ENCODE peak calls at places on chromosomes 11 and 22, in nine cellular contexts. One of them, this sample, is unnamed.

GRCh38 chr11:128714881-128715280 is 21.0 kb downstream of the FLI1 start:
- DNase-seq in ovary: no peak
- DNase-seq in mesendoderm: no peak
- DNase-seq in PC-3: peak; percentile 66
- DNase-seq in osteoblast: peak; percentile 66
- DNase-seq in colonic mucosa: no peak
- DNase-seq in CD4-positive, alpha-beta T cell: no peak
- DNase-seq in spleen: no peak
- DNase-seq in CD8-positive, alpha-beta memory T cell: no peak
- DNase-seq in this sample: no peak

GRCh38 chr11:84384637-84385227 is 1098.6 kb upstream of the CCDC90B start:
- DNase-seq in ovary: peak; percentile 33
- DNase-seq in mesendoderm: peak; percentile 64
- DNase-seq in PC-3: peak; percentile 73
- DNase-seq in osteoblast: no peak
- DNase-seq in colonic mucosa: peak; percentile 32
- DNase-seq in CD4-positive, alpha-beta T cell: no peak
- DNase-seq in spleen: no peak
- DNase-seq in CD8-positive, alpha-beta memory T cell: no peak
- DNase-seq in this sample: peak; percentile 33

GRCh38 chr11:72930011-72930410 is 115.8 kb downstream of the ATG16L2 start:
- DNase-seq in ovary: no peak
- DNase-seq in mesendoderm: peak; percentile 48
- DNase-seq in PC-3: peak; percentile 37
- DNase-seq in osteoblast: no peak
- DNase-seq in colonic mucosa: no peak
- DNase-seq in CD4-positive, alpha-beta T cell: no peak
- DNase-seq in spleen: no peak
- DNase-seq in CD8-positive, alpha-beta memory T cell: no peak
- DNase-seq in this sample: no peak

GRCh38 chr11:116073854-116074837 is 569.9 kb upstream of the CADM1 start:
- DNase-seq in ovary: no peak
- DNase-seq in mesendoderm: peak; percentile 87
- DNase-seq in PC-3: no peak
- DNase-seq in osteoblast: no peak
- DNase-seq in colonic mucosa: no peak
- DNase-seq in CD4-positive, alpha-beta T cell: no peak
- DNase-seq in spleen: no peak
- DNase-seq in CD8-positive, alpha-beta memory T cell: no peak
- DNase-seq in this sample: no peak

GRCh38 chr11:88569342-88569741 is 231.8 kb upstream of the CTSC start:
- DNase-seq in ovary: no peak
- DNase-seq in mesendoderm: no peak
- DNase-seq in PC-3: peak; percentile 19
- DNase-seq in osteoblast: no peak
- DNase-seq in colonic mucosa: no peak
- DNase-seq in CD4-positive, alpha-beta T cell: no peak
- DNase-seq in spleen: no peak
- DNase-seq in CD8-positive, alpha-beta memory T cell: no peak
- DNase-seq in this sample: no peak

GRCh38 chr11:127601578-127601977 is 601.0 kb upstream of the KIRREL3 start:
- DNase-seq in ovary: no peak
- DNase-seq in mesendoderm: no peak
- DNase-seq in PC-3: no peak
- DNase-seq in osteoblast: no peak
- DNase-seq in colonic mucosa: no peak
- DNase-seq in CD4-positive, alpha-beta T cell: no peak
- DNase-seq in spleen: no peak
- DNase-seq in CD8-positive, alpha-beta memory T cell: no peak
- DNase-seq in this sample: no peak

GRCh38 chr11:73398721-73399120 is 22.5 kb downstream of the RELT start:
- DNase-seq in ovary: peak; percentile 13
- DNase-seq in mesendoderm: no peak
- DNase-seq in PC-3: no peak
- DNase-seq in osteoblast: no peak
- DNase-seq in colonic mucosa: no peak
- DNase-seq in CD4-positive, alpha-beta T cell: no peak
- DNase-seq in spleen: no peak
- DNase-seq in CD8-positive, alpha-beta memory T cell: no peak
- DNase-seq in this sample: no peak

GRCh38 chr11:12259956-12260355 is 117.4 kb upstream of the PARVA start:
- DNase-seq in ovary: no peak
- DNase-seq in mesendoderm: peak; percentile 92
- DNase-seq in PC-3: no peak
- DNase-seq in osteoblast: peak; percentile 4
- DNase-seq in colonic mucosa: no peak
- DNase-seq in CD4-positive, alpha-beta T cell: no peak
- DNase-seq in spleen: no peak
- DNase-seq in CD8-positive, alpha-beta memory T cell: no peak
- DNase-seq in this sample: no peak

GRCh38 chr11:128908391-128909246 is 17.5 kb downstream of the KCNJ5 start:
- DNase-seq in ovary: peak; percentile 68
- DNase-seq in mesendoderm: no peak
- DNase-seq in PC-3: peak; percentile 71
- DNase-seq in osteoblast: peak; percentile 94
- DNase-seq in colonic mucosa: peak; percentile 70
- DNase-seq in CD4-positive, alpha-beta T cell: no peak
- DNase-seq in spleen: no peak
- DNase-seq in CD8-positive, alpha-beta memory T cell: no peak
- DNase-seq in this sample: peak; percentile 57

GRCh38 chr11:17613428-17613962 is 66.4 kb downstream of the OTOG start:
- DNase-seq in ovary: no peak
- DNase-seq in mesendoderm: no peak
- DNase-seq in PC-3: no peak
- DNase-seq in osteoblast: no peak
- DNase-seq in colonic mucosa: no peak
- DNase-seq in CD4-positive, alpha-beta T cell: no peak
- DNase-seq in spleen: no peak
- DNase-seq in CD8-positive, alpha-beta memory T cell: no peak
- DNase-seq in this sample: no peak

GRCh38 chr11:362642-363442 is 6.5 kb upstream of the B4GALNT4 start:
- DNase-seq in ovary: no peak
- DNase-seq in mesendoderm: no peak
- DNase-seq in PC-3: no peak
- DNase-seq in osteoblast: peak; percentile 80
- DNase-seq in colonic mucosa: no peak
- DNase-seq in CD4-positive, alpha-beta T cell: no peak
- DNase-seq in spleen: peak; percentile 70
- DNase-seq in CD8-positive, alpha-beta memory T cell: no peak
- DNase-seq in this sample: no peak

GRCh38 chr11:119185916-119186634 is 800 bp downstream of the NHERF4 start:
- DNase-seq in ovary: no peak
- DNase-seq in mesendoderm: no peak
- DNase-seq in PC-3: no peak
- DNase-seq in osteoblast: peak; percentile 73
- DNase-seq in colonic mucosa: peak; percentile 36
- DNase-seq in CD4-positive, alpha-beta T cell: no peak
- DNase-seq in spleen: no peak
- DNase-seq in CD8-positive, alpha-beta memory T cell: no peak
- DNase-seq in this sample: no peak

DNA sequence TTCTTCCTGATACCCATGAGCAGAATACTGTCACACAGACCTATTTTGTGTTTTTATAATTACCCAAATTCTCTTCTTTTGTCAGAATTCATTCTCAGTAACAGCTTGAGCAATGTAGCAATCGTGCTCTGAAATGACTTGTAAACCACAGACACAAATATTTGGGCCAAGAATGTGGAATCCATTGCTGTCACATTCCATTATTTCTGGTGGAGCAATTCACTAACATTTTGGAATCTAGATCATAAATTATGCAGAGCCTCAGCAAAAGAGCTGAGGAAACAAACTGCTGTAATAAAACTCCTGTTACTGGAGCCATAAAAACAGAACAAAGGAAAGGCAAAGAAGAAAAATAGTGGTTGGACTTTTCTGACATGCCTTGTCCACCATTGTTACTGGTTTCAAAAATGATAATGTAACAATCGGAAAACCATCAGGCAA is 223.3 kb upstream of the PITPNB start:
- DNase-seq in ovary: no peak
- DNase-seq in mesendoderm: peak; percentile 51
- DNase-seq in PC-3: peak; percentile 12
- DNase-seq in osteoblast: peak; percentile 42
- DNase-seq in colonic mucosa: no peak
- DNase-seq in CD4-positive, alpha-beta T cell: no peak
- DNase-seq in spleen: no peak
- DNase-seq in CD8-positive, alpha-beta memory T cell: no peak
- DNase-seq in this sample: no peak
- H3K27ac ChIP-seq in ovary: no peak overlapping the region
- H3K27ac ChIP-seq in mesendoderm: no peak overlapping the region
- H3K27ac ChIP-seq in PC-3: no peak overlapping the region
- H3K27ac ChIP-seq in osteoblast: peak overlapping the region; percentile 93
- H3K27ac ChIP-seq in colonic mucosa: no peak overlapping the region
- H3K27ac ChIP-seq in CD4-positive, alpha-beta T cell: no peak overlapping the region
- H3K27ac ChIP-seq in spleen: no peak overlapping the region
- H3K27ac ChIP-seq in CD8-positive, alpha-beta memory T cell: no peak overlapping the region
- H3K27ac ChIP-seq in this sample: no peak overlapping the region

GRCh38 chr11:64362339-64362738 is 3.4 kb downstream of the RPS6KA4 start:
- DNase-seq in ovary: no peak
- DNase-seq in mesendoderm: no peak
- DNase-seq in PC-3: no peak
- DNase-seq in osteoblast: no peak
- DNase-seq in colonic mucosa: no peak
- DNase-seq in CD4-positive, alpha-beta T cell: no peak
- DNase-seq in spleen: no peak
- DNase-seq in CD8-positive, alpha-beta memory T cell: no peak
- DNase-seq in this sample: no peak

GRCh38 chr11:64366751-64367150 is 7.8 kb downstream of the RPS6KA4 start:
- DNase-seq in ovary: no peak
- DNase-seq in mesendoderm: no peak
- DNase-seq in PC-3: peak; percentile 83
- DNase-seq in osteoblast: peak; percentile 90
- DNase-seq in colonic mucosa: no peak
- DNase-seq in CD4-positive, alpha-beta T cell: no peak
- DNase-seq in spleen: no peak
- DNase-seq in CD8-positive, alpha-beta memory T cell: no peak
- DNase-seq in this sample: no peak

GRCh38 chr11:64364435-64364834 is 5.5 kb downstream of the RPS6KA4 start:
- DNase-seq in ovary: no peak
- DNase-seq in mesendoderm: no peak
- DNase-seq in PC-3: no peak
- DNase-seq in osteoblast: peak; percentile 27
- DNase-seq in colonic mucosa: no peak
- DNase-seq in CD4-positive, alpha-beta T cell: no peak
- DNase-seq in spleen: no peak
- DNase-seq in CD8-positive, alpha-beta memory T cell: no peak
- DNase-seq in this sample: no peak

GRCh38 chr11:64367931-64368672 is 9.1 kb downstream of the RPS6KA4 start:
- DNase-seq in ovary: no peak
- DNase-seq in mesendoderm: no peak
- DNase-seq in PC-3: no peak
- DNase-seq in osteoblast: peak; percentile 44
- DNase-seq in colonic mucosa: no peak
- DNase-seq in CD4-positive, alpha-beta T cell: no peak
- DNase-seq in spleen: no peak
- DNase-seq in CD8-positive, alpha-beta memory T cell: no peak
- DNase-seq in this sample: no peak

DNA sequence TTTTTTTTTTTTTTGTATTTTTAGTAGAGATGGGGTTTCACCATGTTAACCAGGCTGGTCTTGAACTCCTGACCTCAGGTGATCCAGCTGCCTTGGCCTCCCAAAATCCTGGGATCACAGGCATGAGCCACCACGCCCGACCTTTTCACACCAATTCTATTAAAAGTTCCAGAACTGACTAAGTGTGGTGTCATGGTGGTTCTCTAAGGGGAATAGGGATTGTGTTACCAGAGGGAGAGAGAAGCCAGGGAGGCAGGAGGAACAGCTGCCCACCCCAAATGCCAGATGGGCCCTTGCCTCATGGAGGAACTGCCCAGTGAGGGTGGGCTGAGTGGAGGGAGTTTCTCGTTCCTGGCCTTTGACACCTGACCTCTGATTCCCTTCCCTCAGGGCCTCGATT is 5.9 kb downstream of the RPS6KA4 start:
- DNase-seq in ovary: no peak
- DNase-seq in mesendoderm: no peak
- DNase-seq in PC-3: peak; percentile 45
- DNase-seq in osteoblast: peak; percentile 66
- DNase-seq in colonic mucosa: no peak
- DNase-seq in CD4-positive, alpha-beta T cell: no peak
- DNase-seq in spleen: no peak
- DNase-seq in CD8-positive, alpha-beta memory T cell: no peak
- DNase-seq in this sample: no peak
- H3K27ac ChIP-seq in ovary: no peak overlapping the region
- H3K27ac ChIP-seq in mesendoderm: no peak overlapping the region
- H3K27ac ChIP-seq in PC-3: no peak overlapping the region
- H3K27ac ChIP-seq in osteoblast: no peak overlapping the region
- H3K27ac ChIP-seq in colonic mucosa: no peak overlapping the region
- H3K27ac ChIP-seq in CD4-positive, alpha-beta T cell: no peak overlapping the region
- H3K27ac ChIP-seq in spleen: no peak overlapping the region
- H3K27ac ChIP-seq in CD8-positive, alpha-beta memory T cell: no peak overlapping the region
- H3K27ac ChIP-seq in this sample: no peak overlapping the region

DNA sequence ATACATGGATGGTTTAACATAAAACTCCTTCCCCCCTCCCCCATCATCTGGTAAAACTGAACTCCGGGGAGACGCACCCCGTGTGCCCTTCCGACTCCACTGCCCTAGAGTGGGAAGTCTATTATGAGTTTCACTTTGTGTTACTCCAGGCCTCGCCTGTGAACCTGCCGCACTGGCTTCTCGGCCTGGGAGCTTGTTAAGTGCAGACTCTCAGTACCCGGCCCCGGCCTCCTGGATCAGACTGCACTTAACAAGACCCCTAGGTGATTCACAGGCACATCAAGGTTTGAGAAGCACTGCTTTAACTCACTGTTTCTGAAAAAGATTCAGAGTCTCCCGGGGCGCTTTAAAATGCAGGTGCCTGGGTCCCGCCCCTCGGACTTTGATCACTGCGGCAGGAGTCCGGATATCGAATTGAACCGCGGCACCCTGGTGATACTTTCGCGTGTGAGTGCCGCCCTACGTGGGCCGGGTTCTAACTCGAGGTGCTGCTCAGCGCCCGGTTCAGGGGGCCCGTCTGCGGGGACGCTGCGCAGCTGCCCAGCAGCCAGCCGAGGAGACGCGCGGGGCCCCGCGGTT is 3.6 kb downstream of the PTGDR2 start:
- DNase-seq in ovary: no peak
- DNase-seq in mesendoderm: no peak
- DNase-seq in PC-3: no peak
- DNase-seq in osteoblast: peak; percentile 75
- DNase-seq in colonic mucosa: peak; percentile 89
- DNase-seq in CD4-positive, alpha-beta T cell: no peak
- DNase-seq in spleen: no peak
- DNase-seq in CD8-positive, alpha-beta memory T cell: no peak
- DNase-seq in this sample: no peak
- H3K27ac ChIP-seq in ovary: no peak overlapping the region
- H3K27ac ChIP-seq in mesendoderm: no peak overlapping the region
- H3K27ac ChIP-seq in PC-3: no peak overlapping the region
- H3K27ac ChIP-seq in osteoblast: no peak overlapping the region
- H3K27ac ChIP-seq in colonic mucosa: peak overlapping the region; percentile 66
- H3K27ac ChIP-seq in CD4-positive, alpha-beta T cell: no peak overlapping the region
- H3K27ac ChIP-seq in spleen: no peak overlapping the region
- H3K27ac ChIP-seq in CD8-positive, alpha-beta memory T cell: no peak overlapping the region
- H3K27ac ChIP-seq in this sample: no peak overlapping the region

DNA sequence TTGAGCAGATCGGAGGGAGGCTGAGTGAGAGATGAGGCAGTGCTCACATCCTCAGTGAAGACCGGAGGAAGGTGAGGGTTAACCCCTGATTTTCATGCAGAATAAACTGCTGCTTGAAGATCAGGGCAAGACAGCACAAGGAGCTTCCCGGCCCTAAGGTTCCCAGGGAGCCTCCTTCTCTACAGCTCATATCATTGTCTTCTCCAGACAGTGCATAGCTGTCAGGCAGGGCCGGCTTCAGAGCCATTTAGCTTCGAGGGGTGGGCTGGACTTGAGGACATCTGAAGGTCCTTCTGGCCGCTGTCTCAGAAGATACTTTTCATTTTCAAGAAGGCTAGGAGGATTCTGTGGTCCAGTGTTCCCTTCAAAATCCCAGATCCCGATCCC is 7.2 kb downstream of the ADAMTS8 start:
- DNase-seq in ovary: no peak
- DNase-seq in mesendoderm: no peak
- DNase-seq in PC-3: no peak
- DNase-seq in osteoblast: no peak
- DNase-seq in colonic mucosa: no peak
- DNase-seq in CD4-positive, alpha-beta T cell: no peak
- DNase-seq in spleen: peak; percentile 52
- DNase-seq in CD8-positive, alpha-beta memory T cell: no peak
- DNase-seq in this sample: no peak
- H3K27ac ChIP-seq in ovary: no peak overlapping the region
- H3K27ac ChIP-seq in mesendoderm: no peak overlapping the region
- H3K27ac ChIP-seq in PC-3: no peak overlapping the region
- H3K27ac ChIP-seq in osteoblast: no peak overlapping the region
- H3K27ac ChIP-seq in colonic mucosa: no peak overlapping the region
- H3K27ac ChIP-seq in CD4-positive, alpha-beta T cell: no peak overlapping the region
- H3K27ac ChIP-seq in spleen: no peak overlapping the region
- H3K27ac ChIP-seq in CD8-positive, alpha-beta memory T cell: no peak overlapping the region
- H3K27ac ChIP-seq in this sample: peak overlapping the region; percentile 12

This sample was measured in lung.